ENCODE peak calls at places on chromosomes 16 and 17, in eight cellular contexts. W is cardiac fibroblast; I is amygdala; N is T1000; S is non-pigmented ciliary epithelial cell; M is kidney; Q is stimulated activated CD8-positive, alpha-beta memory T cell treated with anti-CD3 and anti-CD28 coated beads, Interleukin-12 subunit alpha, Interleukin-12 subunit beta, amount 100 ng/mL, for 4 hours; C is endothelial cell. V is an unnamed sample.

GRCh38 chr16:11583889-11584565 is 2.7 kb downstream of the LITAF start:
- DNase-seq in W (no peak), I (no peak), N (no peak), S (no peak), M (no peak), Q (no peak), C (no peak), V (no peak)

GRCh38 chr17:59846391-59847165 is 46.2 kb downstream of the TUBD1 start:
- DNase-seq in W (peak; percentile 94), I (no peak), N (peak; percentile 50), S (no peak), M (peak; percentile 72), Q (no peak), C (no peak), V (peak; percentile 47)

GRCh38 chr17:63841350-63842172 is 924 bp downstream of the SMARCD2 start:
- DNase-seq in W (peak; percentile 45), I (peak; percentile 51), N (peak; percentile 34), S (no peak), M (peak; percentile 83), Q (no peak), C (peak; percentile 40), V (no peak)

GRCh38 chr16:68370921-68371651 is 60.3 kb downstream of the PRMT7 start:
- DNase-seq in W (no peak), I (no peak), N (no peak), S (no peak), M (peak; percentile 70), Q (peak; percentile 19), C (no peak), V (no peak)

GRCh38 chr17:64185101-64185500 is 55.2 kb upstream of the ERN1 start:
- DNase-seq in W (no peak), I (no peak), N (no peak), S (no peak), M (no peak), Q (no peak), C (no peak), V (no peak)

GRCh38 chr16:4521971-4522623 is 16.5 kb downstream of the CDIP1 start:
- DNase-seq in W (no peak), I (peak; percentile 77), N (no peak), S (no peak), M (no peak), Q (no peak), C (no peak), V (peak; percentile 79)

GRCh38 chr17:27349540-27350021 is 55.7 kb downstream of the WSB1 start:
- DNase-seq in W (no peak), I (no peak), N (no peak), S (no peak), M (peak; percentile 78), Q (no peak), C (no peak), V (no peak)

GRCh38 chr17:58278661-58279015 is 2.1 kb downstream of the MPO start:
- DNase-seq in W (no peak), I (no peak), N (no peak), S (no peak), M (no peak), Q (no peak), C (no peak), V (no peak)

GRCh38 chr17:65312718-65313382 is 175.7 kb downstream of the RGS9 start:
- DNase-seq in W (no peak), I (no peak), N (no peak), S (no peak), M (no peak), Q (no peak), C (no peak), V (no peak)

GRCh38 chr16:11698271-11698689 is 30.0 kb downstream of the SNN start:
- DNase-seq in W (peak; percentile 57), I (no peak), N (no peak), S (no peak), M (no peak), Q (no peak), C (no peak), V (no peak)

GRCh38 chr16:53257001-53257400 is 177.3 kb upstream of the RBL2 start:
- DNase-seq in W (peak; percentile 74), I (no peak), N (no peak), S (peak; percentile 30), M (no peak), Q (no peak), C (no peak), V (no peak)

GRCh38 chr17:66625321-66625767 is 209.6 kb upstream of the CACNG5 start:
- DNase-seq in W (peak; percentile 56), I (no peak), N (no peak), S (no peak), M (no peak), Q (no peak), C (no peak), V (no peak)

GRCh38 chr16:69890114-69890890 is 60.8 kb upstream of the CLEC18A start:
- DNase-seq in W (peak; percentile 37), I (peak; percentile 79), N (no peak), S (no peak), M (peak; percentile 90), Q (no peak), C (peak; percentile 37), V (peak; percentile 95)

GRCh38 chr16:14384745-14385144 is 245.3 kb downstream of the PARN start:
- DNase-seq in W (no peak), I (no peak), N (no peak), S (no peak), M (no peak), Q (no peak), C (no peak), V (no peak)

GRCh38 chr16:68539704-68540370 is 746 bp downstream of the ZFP90 start:
- DNase-seq in W (peak; percentile 43), I (peak; percentile 1), N (no peak), S (no peak), M (no peak), Q (no peak), C (no peak), V (no peak)

GRCh38 chr17:28950017-28950751 is 1.1 kb downstream of the PHF12 start:
- DNase-seq in W (peak; percentile 47), I (peak; percentile 48), N (no peak), S (no peak), M (peak; percentile 90), Q (no peak), C (peak; percentile 50), V (no peak)

GRCh38 chr16:67199011-67199807 is at the start of gene ELMO3:
- DNase-seq in W (no peak), I (no peak), N (no peak), S (no peak), M (peak; percentile 87), Q (no peak), C (peak; percentile 71), V (no peak)

GRCh38 chr17:79841369-79842135 is 2.3 kb upstream of the CBX4 start:
- DNase-seq in W (no peak), I (no peak), N (no peak), S (no peak), M (no peak), Q (no peak), C (no peak), V (no peak)

GRCh38 chr16:19108409-19109287 is 5.1 kb upstream of the ITPRIPL2 start:
- DNase-seq in W (no peak), I (no peak), N (no peak), S (no peak), M (no peak), Q (no peak), C (no peak), V (no peak)

GRCh38 chr16:73713817-73714495 is 582.7 kb upstream of the PSMD7 start:
- DNase-seq in W (peak; percentile 0), I (no peak), N (no peak), S (no peak), M (no peak), Q (no peak), C (peak; percentile 65), V (peak; percentile 62)

GRCh38 chr17:82702161-82702932 is 3.8 kb upstream of the RAB40B start:
- DNase-seq in W (no peak), I (peak; percentile 19), N (no peak), S (no peak), M (peak; percentile 48), Q (no peak), C (no peak), V (peak; percentile 70)

GRCh38 chr17:27634781-27635180 is 3.8 kb downstream of the LGALS9 start:
- DNase-seq in W (no peak), I (no peak), N (no peak), S (no peak), M (no peak), Q (no peak), C (no peak), V (no peak)

GRCh38 chr17:7048968-7049367 is 5.1 kb upstream of the SLC16A11 start:
- DNase-seq in W (peak; percentile 22), I (no peak), N (no peak), S (no peak), M (no peak), Q (no peak), C (no peak), V (no peak)

GRCh38 chr16:89529097-89529496 is 20.9 kb downstream of the SPG7 start:
- DNase-seq in W (no peak), I (no peak), N (no peak), S (no peak), M (no peak), Q (no peak), C (no peak), V (no peak)

GRCh38 chr16:11129378-11129781 is 126.6 kb downstream of the SOCS1 start:
- DNase-seq in W (peak; percentile 65), I (no peak), N (no peak), S (no peak), M (no peak), Q (no peak), C (no peak), V (no peak)

GRCh38 chr17:65278050-65278819 is 141.1 kb downstream of the RGS9 start:
- DNase-seq in W (peak; percentile 71), I (peak; percentile 11), N (no peak), S (no peak), M (peak; percentile 78), Q (no peak), C (peak; percentile 79), V (no peak)

GRCh38 chr17:14525551-14526455 is 224.9 kb downstream of the HS3ST3B1 start:
- DNase-seq in W (no peak), I (no peak), N (no peak), S (no peak), M (no peak), Q (no peak), C (no peak), V (no peak)

GRCh38 chr17:38912221-38912813 is 13.1 kb upstream of the LASP1NB start:
- DNase-seq in W (peak; percentile 79), I (no peak), N (no peak), S (no peak), M (peak; percentile 82), Q (no peak), C (no peak), V (peak; percentile 25)

GRCh38 chr16:26667271-26667703 is 399.4 kb upstream of the C16orf82 start:
- DNase-seq in W (no peak), I (no peak), N (no peak), S (no peak), M (no peak), Q (no peak), C (no peak), V (no peak)

GRCh38 chr17:46198233-46198632 is 5.0 kb upstream of the KANSL1 start:
- DNase-seq in W (no peak), I (no peak), N (no peak), S (no peak), M (no peak), Q (no peak), C (no peak), V (no peak)

GRCh38 chr17:2416010-2416734 is 15.3 kb upstream of the MNT start:
- DNase-seq in W (peak; percentile 94), I (peak; percentile 79), N (peak; percentile 87), S (no peak), M (peak; percentile 92), Q (peak; percentile 72), C (peak; percentile 95), V (peak; percentile 97)

GRCh38 chr17:48542956-48543853 is 1.7 kb downstream of the HOXB2 start:
- DNase-seq in W (peak; percentile 77), I (no peak), N (peak; percentile 62), S (no peak), M (no peak), Q (peak; percentile 27), C (peak; percentile 61), V (no peak)

GRCh38 chr17:64940055-64940454 is 20.8 kb upstream of the LRRC37A3 start:
- DNase-seq in W (no peak), I (no peak), N (no peak), S (no peak), M (no peak), Q (no peak), C (no peak), V (no peak)

GRCh38 chr16:11258553-11259287 is 2.7 kb upstream of the SOCS1 start:
- DNase-seq in W (peak; percentile 6), I (peak; percentile 6), N (no peak), S (no peak), M (peak; percentile 81), Q (no peak), C (no peak), V (peak; percentile 79)